ENCODE peak calls at places on chromosomes 2 and 18, in ten cellular contexts. S is cardiac muscle cell, M is GM23338, I is HCT116, E is psoas muscle, F is fibroblast of lung, B is H9, W is heart right ventricle, J is kidney, P is transverse colon. Z is an unnamed sample. For H3K4me1, the result is how much of the 10 kb centered on the place peaks cover.

GRCh38 chr2:225464346-225465025 is 65.0 kb downstream of the NYAP2 start:
- DNase-seq in S (no peak), M (no peak), I (no peak), E (no peak), F (no peak), B (no peak), W (no peak), J (no peak), P (no peak), Z (no peak)

GRCh38 chr18:8747440-8747937 is 42.1 kb downstream of the MTCL1 start:
- DNase-seq in S (peak), M (no peak), I (no peak), E (no peak), F (peak), B (no peak), W (no peak), J (no peak), P (no peak), Z (no peak)

GRCh38 chr2:42618972-42619371 is 50.5 kb downstream of the MTA3 start:
- DNase-seq in S (peak), M (no peak), I (no peak), E (no peak), F (peak), B (no peak), W (no peak), J (no peak), P (no peak), Z (no peak)

GRCh38 chr2:23480991-23481797 is 96.2 kb downstream of the KLHL29 start:
- DNase-seq in S (peak), M (peak), I (peak), E (no peak), F (peak), B (peak), W (no peak), J (peak), P (no peak), Z (peak)

GRCh38 chr2:19733951-19734425 is 167.8 kb downstream of the TTC32 start:
- DNase-seq in S (no peak), M (no peak), I (no peak), E (no peak), F (peak), B (no peak), W (no peak), J (no peak), P (no peak), Z (no peak)

GRCh38 chr2:139160838-139161237 is 380.6 kb upstream of the NXPH2 start:
- DNase-seq in S (no peak), M (no peak), I (no peak), E (no peak), F (no peak), B (no peak), W (no peak), J (no peak), P (no peak), Z (no peak)

GRCh38 chr2:72004201-72004915 is 143.3 kb downstream of the CYP26B1 start:
- DNase-seq in S (no peak), M (no peak), I (no peak), E (no peak), F (no peak), B (no peak), W (no peak), J (no peak), P (no peak), Z (no peak)

GRCh38 chr2:202286595-202286994 is 21.0 kb downstream of the NOP58 start:
- DNase-seq in S (no peak), M (no peak), I (no peak), E (no peak), F (no peak), B (no peak), W (no peak), J (no peak), P (no peak), Z (no peak)

GRCh38 chr2:18500333-18500732 is 60.1 kb downstream of the RDH14 start:
- DNase-seq in S (peak), M (no peak), I (no peak), E (no peak), F (peak), B (no peak), W (no peak), J (no peak), P (no peak), Z (no peak)

GRCh38 chr2:23384551-23385349 is at the start of gene KLHL29:
- DNase-seq in S (peak), M (peak), I (no peak), E (peak), F (peak), B (peak), W (peak), J (peak), P (peak), Z (peak)

GRCh38 chr2:196201229-196201998 is 30.0 kb upstream of the STK17B start:
- DNase-seq in S (no peak), M (no peak), I (no peak), E (no peak), F (no peak), B (no peak), W (no peak), J (no peak), P (no peak), Z (no peak)

GRCh38 chr2:240319855-240320560 is 115.5 kb upstream of the GPC1 start:
- DNase-seq in S (peak), M (no peak), I (peak), E (no peak), F (peak), B (no peak), W (peak), J (peak), P (no peak), Z (no peak)

GRCh38 chr2:226800941-226801784 is 1.5 kb upstream of the IRS1 start:
- DNase-seq in S (peak), M (peak), I (no peak), E (peak), F (peak), B (peak), W (peak), J (peak), P (peak), Z (peak)

GRCh38 chr2:165601866-165602636 is 132.6 kb downstream of the CSRNP3 start:
- DNase-seq in S (peak), M (no peak), I (no peak), E (no peak), F (peak), B (no peak), W (no peak), J (no peak), P (no peak), Z (no peak)

GRCh38 chr2:68537872-68538271 is 70.5 kb downstream of the APLF start:
- DNase-seq in S (no peak), M (no peak), I (no peak), E (no peak), F (no peak), B (no peak), W (no peak), J (no peak), P (no peak), Z (no peak)

GRCh38 chr2:29644949-29645348 is 276.4 kb downstream of the ALK start:
- DNase-seq in S (no peak), M (no peak), I (no peak), E (no peak), F (no peak), B (no peak), W (no peak), J (no peak), P (no peak), Z (no peak)

GRCh38 chr2:128819092-128819491 is 500.4 kb upstream of the HS6ST1 start:
- DNase-seq in S (no peak), M (no peak), I (no peak), E (no peak), F (no peak), B (no peak), W (no peak), J (no peak), P (no peak), Z (no peak)

GRCh38 chr2:149490296-149490695 is 97.3 kb downstream of the MMADHC start:
- DNase-seq in S (peak), M (peak), I (no peak), E (no peak), F (peak), B (no peak), W (no peak), J (no peak), P (no peak), Z (no peak)

GRCh38 chr2:149488719-149489440 is 98.7 kb downstream of the MMADHC start:
- DNase-seq in S (peak), M (no peak), I (no peak), E (no peak), F (peak), B (no peak), W (no peak), J (no peak), P (no peak), Z (no peak)

GRCh38 chr2:149489452-149489851 is 98.1 kb downstream of the MMADHC start:
- DNase-seq in S (no peak), M (peak), I (no peak), E (no peak), F (no peak), B (peak), W (no peak), J (no peak), P (no peak), Z (no peak)

GRCh38 chr2:149486664-149487063 is 100.9 kb downstream of the MMADHC start:
- DNase-seq in S (no peak), M (no peak), I (no peak), E (no peak), F (no peak), B (no peak), W (no peak), J (no peak), P (no peak), Z (no peak)

DNA sequence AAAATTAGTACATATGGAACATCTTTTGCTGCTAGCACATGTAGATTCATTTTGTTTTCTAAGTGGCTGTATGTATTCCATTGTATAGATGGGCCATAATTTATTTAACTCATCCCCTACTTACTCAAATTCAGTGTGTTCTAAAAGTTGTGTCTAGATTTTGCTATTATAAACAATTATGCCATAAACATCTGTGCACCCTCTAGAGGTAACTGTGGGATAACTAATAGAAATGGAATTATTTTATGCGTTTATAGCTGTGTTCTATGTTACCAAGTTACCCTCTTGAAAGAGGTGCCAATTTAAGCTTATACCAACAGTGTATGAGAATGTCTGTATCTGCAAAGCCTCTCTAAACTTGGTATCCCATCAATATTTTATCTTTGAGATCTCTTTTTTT is 100.4 kb downstream of the MMADHC start:
- DNase-seq in S (no peak), M (no peak), I (no peak), E (no peak), F (no peak), B (no peak), W (no peak), J (no peak), P (no peak), Z (no peak)
- TF ChIP-seq CTCF in S (no peak), M (no peak), I (peak), E (no peak), F (no peak), B (no peak), W (no peak), J (no peak), P (no peak), Z (no peak)

GRCh38 chr18:58772161-58772560 is 92.5 kb upstream of the ZNF532 start:
- DNase-seq in S (no peak), M (no peak), I (no peak), E (no peak), F (no peak), B (no peak), W (no peak), J (no peak), P (no peak), Z (no peak)

GRCh38 chr18:58768293-58768974 is 96.2 kb upstream of the ZNF532 start:
- DNase-seq in S (peak), M (peak), I (peak), E (peak), F (peak), B (peak), W (peak), J (peak), P (peak), Z (peak)

GRCh38 chr18:58766164-58766563 is 94.9 kb downstream of the MALT1 start:
- DNase-seq in S (no peak), M (no peak), I (no peak), E (no peak), F (no peak), B (peak), W (no peak), J (no peak), P (peak), Z (no peak)

GRCh38 chr18:58769321-58769720 is 95.4 kb upstream of the ZNF532 start:
- DNase-seq in S (no peak), M (no peak), I (no peak), E (no peak), F (no peak), B (no peak), W (no peak), J (no peak), P (peak), Z (no peak)
- H3K27ac ChIP-seq in S (no peak), M (no peak), I (no peak), E (no peak), F (no peak), B (no peak), W (no peak), J (no peak), P (no peak), Z (no peak)

DNA sequence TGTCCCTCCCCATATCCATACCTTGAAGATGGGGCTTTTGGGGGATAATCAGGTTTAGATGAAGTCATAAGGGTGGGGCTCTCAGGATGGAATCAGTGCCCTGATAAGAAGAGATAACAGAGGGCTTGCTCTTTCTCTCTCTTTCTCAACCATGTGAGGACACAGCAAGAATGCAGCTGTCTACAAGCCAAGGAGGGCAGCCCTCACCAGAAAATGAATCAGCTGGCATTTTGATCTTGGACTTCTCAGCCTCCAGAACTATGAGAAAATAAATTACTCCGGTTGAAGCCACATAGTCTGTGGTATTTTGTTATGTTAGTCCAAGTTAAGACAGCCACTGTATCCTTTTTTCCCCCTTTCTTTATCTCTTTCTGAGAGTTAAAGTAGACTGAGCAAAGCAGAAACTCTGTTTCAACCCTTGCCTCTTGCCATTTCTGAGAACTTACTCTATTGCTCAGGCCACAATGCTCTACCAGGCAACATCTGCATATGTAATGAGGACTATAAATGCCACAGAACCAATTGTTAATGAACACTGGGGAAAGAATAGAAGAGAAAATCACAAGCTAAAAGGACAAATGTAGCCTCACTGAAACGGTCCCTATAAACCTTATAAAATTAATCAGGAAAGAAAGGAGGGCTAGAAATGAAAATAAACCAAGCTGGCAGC is 56.9 kb downstream of the SRBD1 start:
- DNase-seq in S (peak), M (peak), I (no peak), E (no peak), F (peak), B (no peak), W (no peak), J (no peak), P (no peak), Z (no peak)
- H3K4me1 ChIP-seq in S (under half), M (under half), I (under half), E (under half), F (under half), B (under half), W (under half), J (under half), P (under half), Z (under half)

DNA sequence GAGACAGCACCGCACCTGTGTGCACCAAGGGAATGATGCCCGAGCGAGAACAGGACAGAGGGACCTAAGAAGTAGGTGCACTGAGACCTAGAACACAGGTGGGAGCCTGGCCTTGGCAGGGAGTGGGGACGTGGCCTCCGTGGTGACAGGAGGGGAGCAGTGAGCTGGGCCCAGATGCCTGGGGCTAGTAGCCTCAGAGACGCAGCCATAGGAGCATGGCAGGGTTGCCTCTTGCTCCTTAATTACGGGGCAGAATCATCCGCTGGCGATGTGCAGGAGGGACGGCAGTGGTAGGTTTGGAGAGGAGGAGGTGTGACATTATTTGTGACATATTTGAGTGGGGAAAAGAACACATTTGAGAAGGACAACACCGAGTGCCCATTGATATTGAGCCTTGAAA is 57.0 kb upstream of the HPCAL1 start:
- DNase-seq in S (no peak), M (no peak), I (no peak), E (no peak), F (no peak), B (no peak), W (no peak), J (peak), P (no peak), Z (peak)
- TF ChIP-seq CTCF in S (no peak), M (no peak), I (no peak), E (no peak), F (no peak), B (no peak), W (no peak), J (no peak), P (no peak), Z (no peak)

DNA sequence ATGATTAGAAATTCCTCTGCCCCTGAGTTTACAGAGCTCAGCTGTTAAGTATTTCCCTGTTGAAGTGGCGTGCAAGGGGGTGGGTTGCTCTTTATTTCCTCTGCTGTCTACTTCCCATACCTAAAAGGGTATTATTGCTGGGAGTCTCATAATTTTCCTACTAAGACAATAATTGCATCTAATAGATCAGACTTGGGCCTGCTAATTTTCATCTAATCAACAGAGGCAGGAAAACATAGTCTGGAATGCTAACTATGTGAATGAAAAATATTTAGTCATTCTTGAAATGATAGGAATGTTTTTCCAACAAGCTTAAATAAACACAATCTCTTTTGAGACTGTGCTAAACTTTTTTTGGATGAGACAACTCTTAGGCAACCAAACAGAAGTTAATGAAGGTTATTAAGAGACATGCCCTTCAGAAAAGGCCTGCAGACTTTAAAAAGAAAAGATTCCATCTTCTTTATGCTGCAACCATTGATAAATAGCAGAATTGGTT is 111.4 kb downstream of the FEZ2 start:
- DNase-seq in S (peak), M (peak), I (no peak), E (no peak), F (peak), B (no peak), W (no peak), J (no peak), P (no peak), Z (no peak)
- H3K27ac ChIP-seq in S (no peak), M (no peak), I (peak), E (peak), F (peak), B (no peak), W (peak), J (peak), P (peak), Z (peak)

GRCh38 chr2:168466190-168466737 is 10.2 kb downstream of the CERS6 start:
- DNase-seq in S (no peak), M (no peak), I (no peak), E (no peak), F (no peak), B (no peak), W (no peak), J (no peak), P (no peak), Z (no peak)
- H3K4me1 ChIP-seq in S (under half), M (half or more), I (under half), E (under half), F (under half), B (under half), W (under half), J (under half), P (under half), Z (under half)

GRCh38 chr18:35939166-35939565 is 33.3 kb upstream of the RMP24 start:
- DNase-seq in S (peak), M (peak), I (no peak), E (no peak), F (no peak), B (peak), W (no peak), J (no peak), P (no peak), Z (no peak)
- TF ChIP-seq CTCF in S (peak), M (peak), I (peak), E (no peak), F (peak), B (peak), W (peak), J (no peak), P (no peak), Z (no peak)

DNA sequence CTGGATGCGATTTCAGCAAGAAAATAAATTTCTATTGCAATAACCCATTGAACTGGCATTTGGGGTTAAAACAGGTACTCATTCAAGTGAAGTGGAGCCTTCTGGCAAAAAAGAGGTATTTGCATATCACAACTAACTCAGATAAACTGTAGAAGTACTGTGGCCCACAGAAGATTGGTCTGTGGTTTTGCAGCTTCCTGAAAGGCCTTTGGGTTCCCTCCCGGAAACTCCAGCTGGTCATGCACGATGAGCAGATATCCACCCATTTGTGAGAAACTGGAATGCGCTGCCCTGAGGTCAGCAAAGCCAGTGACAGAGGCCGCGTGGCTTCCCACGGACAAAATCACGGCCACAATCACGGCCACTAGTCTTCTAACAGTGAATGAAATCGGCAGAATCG is 106.3 kb downstream of the EPHA4 start:
- DNase-seq in S (peak), M (no peak), I (no peak), E (no peak), F (peak), B (no peak), W (no peak), J (no peak), P (no peak), Z (no peak)
- H3K27ac ChIP-seq in S (no peak), M (no peak), I (no peak), E (no peak), F (no peak), B (no peak), W (no peak), J (no peak), P (no peak), Z (no peak)